ENCODE peak calls at places on chromosomes 7 and 10, in eight cellular contexts. Z is IMR-90; H is NCI-H748 treated with DMSO at 0.1 percent for 48 hours; L is NCI-H1092; W is mesothelial cell of epicardium; Q is lung microvascular endothelial cell; V is CD4-positive, alpha-beta memory T cell; F is left lobe of liver. E is an unnamed sample.

GRCh38 chr10:54402576-54402975 is 398.5 kb downstream of the PCDH15 start:
- DNase-seq in W (no peak), F (no peak), V (no peak), L (no peak), Q (peak; percentile 21), H (no peak), Z (peak; percentile 7), E (no peak)

GRCh38 chr10:102066421-102067068 is 1.4 kb downstream of the HPS6 start:
- DNase-seq in Z (no peak), H (no peak), F (no peak), V (no peak), L (no peak), Q (no peak), W (no peak), E (no peak)

GRCh38 chr10:113993489-113993932 is 50.2 kb upstream of the ADRB1 start:
- DNase-seq in Q (no peak), W (no peak), H (no peak), Z (no peak), F (no peak), V (no peak), L (no peak), E (no peak)

GRCh38 chr10:118840776-118841468 is 86.2 kb upstream of the CACUL1 start:
- DNase-seq in L (no peak), F (no peak), Z (no peak), Q (no peak), V (no peak), W (no peak), H (no peak), E (no peak)

GRCh38 chr10:79354141-79354540 is 6.9 kb downstream of the PPIF start:
- DNase-seq in V (no peak), W (no peak), Z (no peak), F (no peak), L (no peak), H (no peak), Q (no peak), E (no peak)

GRCh38 chr7:6730343-6730633 is 23.5 kb upstream of the ZNF12 start:
- DNase-seq in H (no peak), W (no peak), F (no peak), V (no peak), Q (peak; percentile 48), Z (peak; percentile 33), L (no peak), E (no peak)

GRCh38 chr7:27186450-27187157 is 1.6 kb upstream of the HOXA11 start:
- DNase-seq in L (no peak), Z (no peak), Q (no peak), F (no peak), V (no peak), W (no peak), H (no peak), E (no peak)

GRCh38 chr7:151449990-151450389 is 10.0 kb upstream of the CRYGN start:
- DNase-seq in V (no peak), Z (no peak), Q (no peak), F (no peak), L (no peak), W (no peak), H (no peak), E (no peak)

GRCh38 chr7:144256112-144256511 is 8.5 kb downstream of the OR2A7 start:
- DNase-seq in H (no peak), W (no peak), L (no peak), F (no peak), V (no peak), Q (no peak), Z (no peak), E (no peak)

GRCh38 chr10:133070810-133071209 is 16.9 kb upstream of the ADGRA1 start:
- DNase-seq in Q (no peak), W (no peak), F (no peak), V (no peak), H (no peak), Z (no peak), L (no peak), E (no peak)

GRCh38 chr10:98195132-98195531 is 60.7 kb downstream of the R3HCC1L start:
- DNase-seq in Z (no peak), Q (no peak), L (no peak), H (no peak), W (no peak), V (no peak), F (no peak), E (no peak)

GRCh38 chr7:105198223-105198622 is 184.2 kb downstream of the KMT2E start:
- DNase-seq in L (no peak), Z (peak; percentile 95), F (no peak), H (no peak), W (no peak), Q (peak; percentile 41), V (no peak), E (no peak)

GRCh38 chr7:142797799-142798377 is 27.1 kb downstream of the PRSS2 start:
- DNase-seq in H (no peak), V (no peak), Z (no peak), L (no peak), F (peak; percentile 23), W (no peak), Q (no peak), E (no peak)

GRCh38 chr10:19819419-19820033 is 3.3 kb downstream of the PLXDC2 start:
- DNase-seq in Z (peak; percentile 43), V (no peak), F (no peak), L (no peak), Q (peak; percentile 75), W (no peak), H (peak; percentile 15), E (no peak)

GRCh38 chr7:48250441-48250951 is 79.2 kb downstream of the ABCA13 start:
- DNase-seq in Q (no peak), L (no peak), V (no peak), W (no peak), F (no peak), Z (peak; percentile 83), H (no peak), E (no peak)

GRCh38 chr7:2202901-2203550 is 29.7 kb downstream of the MAD1L1 start:
- DNase-seq in L (no peak), F (no peak), Z (no peak), Q (no peak), H (no peak), W (no peak), V (no peak), E (no peak)

GRCh38 chr7:2028733-2029132 is 204.0 kb downstream of the MAD1L1 start:
- DNase-seq in Q (no peak), V (no peak), H (no peak), Z (no peak), L (no peak), W (no peak), F (no peak), E (no peak)

GRCh38 chr7:2911466-2911865 is 67.4 kb upstream of the GNA12 start:
- DNase-seq in F (no peak), V (no peak), W (no peak), Z (no peak), Q (no peak), H (no peak), L (no peak), E (no peak)

GRCh38 chr7:157615101-157615817 is 278.5 kb downstream of the DNAJB6 start:
- DNase-seq in Q (no peak), W (no peak), V (no peak), H (no peak), Z (peak; percentile 13), L (no peak), F (no peak), E (no peak)

GRCh38 chr10:24882047-24882698 is 70.2 kb downstream of the PRTFDC1 start:
- DNase-seq in V (peak; percentile 52), Z (peak; percentile 60), F (no peak), Q (peak; percentile 50), L (no peak), W (no peak), H (no peak), E (no peak)

GRCh38 chr10:86964847-86965190 is 3.5 kb upstream of the ADIRF start:
- DNase-seq in F (no peak), Q (no peak), Z (no peak), V (no peak), H (no peak), W (no peak), L (no peak), E (no peak)

GRCh38 chr10:95374597-95375209 is 83.9 kb upstream of the PDLIM1 start:
- DNase-seq in V (no peak), L (peak; percentile 78), F (peak; percentile 78), Q (peak; percentile 82), Z (peak; percentile 57), W (no peak), H (peak; percentile 46), E (peak; percentile 65)

GRCh38 chr7:97731736-97732370 is at the start of gene TAC1:
- DNase-seq in W (no peak), V (no peak), Q (no peak), Z (no peak), L (no peak), H (no peak), F (no peak), E (peak; percentile 14)

GRCh38 chr10:65320256-65321026 is 1605.4 kb upstream of the LRRTM3 start:
- DNase-seq in W (no peak), L (no peak), Q (no peak), F (no peak), Z (no peak), V (no peak), H (no peak), E (no peak)

GRCh38 chr10:128855656-128856428 is 611.2 kb upstream of the MGMT start:
- DNase-seq in Z (no peak), H (no peak), Q (no peak), W (no peak), F (no peak), L (no peak), V (no peak), E (no peak)

GRCh38 chr10:97549587-97550322 is 22.8 kb upstream of the ANKRD2 start:
- DNase-seq in H (no peak), L (no peak), W (no peak), F (no peak), Z (no peak), Q (no peak), V (no peak), E (no peak)

GRCh38 chr10:29757551-29758297 is 123.0 kb upstream of the SVIL start:
- DNase-seq in Z (peak; percentile 68), V (no peak), W (no peak), Q (no peak), L (no peak), F (no peak), H (no peak), E (no peak)

GRCh38 chr7:76122516-76123239 is 74.8 kb downstream of the MDH2 start:
- DNase-seq in F (no peak), L (no peak), V (no peak), Z (no peak), H (no peak), W (no peak), Q (peak; percentile 23), E (no peak)

GRCh38 chr10:124741922-124742417 is 2.2 kb downstream of the FAM53B start:
- DNase-seq in W (no peak), L (no peak), V (peak; percentile 61), F (no peak), Z (no peak), Q (no peak), H (no peak), E (no peak)

E was measured in progenitor cell of endocrine pancreas.